ENCODE peak calls at places on chromosomes 3 and 15, in seven cellular contexts. One of them, this sample, is unnamed.
A peak's percentile ranks its signal among the peaks of the same experiment; 100 is the strongest.

GRCh38 chr3:123286308-123287023 is 84.7 kb downstream of the SEC22A start:
- DNase-seq in A549: peak; percentile 70
- DNase-seq in H1: peak; percentile 34
- DNase-seq in transverse colon: peak; percentile 21
- DNase-seq in sigmoid colon: peak; percentile 57
- DNase-seq in GM12878: no peak
- DNase-seq in stomach: no peak
- DNase-seq in this sample: peak; percentile 20

GRCh38 chr3:152083058-152083457 is 185.7 kb upstream of the MBNL1 start:
- DNase-seq in stomach: no peak
- DNase-seq in sigmoid colon: no peak
- DNase-seq in GM12878: no peak
- DNase-seq in transverse colon: no peak
- DNase-seq in H1: no peak
- DNase-seq in A549: no peak
- DNase-seq in this sample: no peak

GRCh38 chr3:195838714-195839113 is 27.0 kb upstream of the MUC4 start:
- DNase-seq in stomach: no peak
- DNase-seq in H1: no peak
- DNase-seq in A549: no peak
- DNase-seq in transverse colon: no peak
- DNase-seq in GM12878: no peak
- DNase-seq in sigmoid colon: no peak
- DNase-seq in this sample: no peak

GRCh38 chr15:67100808-67101581 is 35.6 kb downstream of the SMAD3 start:
- DNase-seq in transverse colon: no peak
- DNase-seq in A549: no peak
- DNase-seq in GM12878: peak; percentile 82
- DNase-seq in H1: no peak
- DNase-seq in sigmoid colon: no peak
- DNase-seq in stomach: no peak
- DNase-seq in this sample: no peak

GRCh38 chr3:71421820-71422566 is 161.5 kb downstream of the FOXP1 start:
- DNase-seq in stomach: no peak
- DNase-seq in H1: no peak
- DNase-seq in sigmoid colon: no peak
- DNase-seq in A549: no peak
- DNase-seq in GM12878: peak; percentile 66
- DNase-seq in transverse colon: no peak
- DNase-seq in this sample: no peak

GRCh38 chr15:90213123-90213817 is 12.1 kb downstream of the SEMA4B start:
- DNase-seq in sigmoid colon: no peak
- DNase-seq in stomach: peak; percentile 90
- DNase-seq in GM12878: no peak
- DNase-seq in transverse colon: peak; percentile 72
- DNase-seq in H1: no peak
- DNase-seq in A549: no peak
- DNase-seq in this sample: no peak

GRCh38 chr15:46304320-46304719 is 669.5 kb downstream of the SQOR start:
- DNase-seq in sigmoid colon: no peak
- DNase-seq in stomach: no peak
- DNase-seq in transverse colon: no peak
- DNase-seq in H1: no peak
- DNase-seq in GM12878: no peak
- DNase-seq in A549: peak; percentile 35
- DNase-seq in this sample: no peak

GRCh38 chr3:70392227-70392626 is 79.8 kb upstream of the MDFIC2 start:
- DNase-seq in GM12878: no peak
- DNase-seq in H1: peak; percentile 3
- DNase-seq in stomach: no peak
- DNase-seq in sigmoid colon: no peak
- DNase-seq in A549: no peak
- DNase-seq in transverse colon: no peak
- DNase-seq in this sample: no peak

GRCh38 chr3:162710332-162711112 is 1213.9 kb downstream of the OTOL1 start:
- DNase-seq in A549: no peak
- DNase-seq in H1: no peak
- DNase-seq in stomach: no peak
- DNase-seq in sigmoid colon: no peak
- DNase-seq in transverse colon: no peak
- DNase-seq in GM12878: no peak
- DNase-seq in this sample: no peak

GRCh38 chr3:64344721-64345207 is 119.5 kb upstream of the PRICKLE2 start:
- DNase-seq in A549: peak; percentile 39
- DNase-seq in transverse colon: no peak
- DNase-seq in sigmoid colon: peak; percentile 84
- DNase-seq in H1: peak; percentile 75
- DNase-seq in stomach: no peak
- DNase-seq in GM12878: no peak
- DNase-seq in this sample: no peak

GRCh38 chr3:40973141-40973540 is 226.2 kb upstream of the CTNNB1 start:
- DNase-seq in sigmoid colon: no peak
- DNase-seq in stomach: no peak
- DNase-seq in GM12878: no peak
- DNase-seq in H1: no peak
- DNase-seq in A549: no peak
- DNase-seq in transverse colon: no peak
- DNase-seq in this sample: no peak
- H3K9me3 ChIP-seq in sigmoid colon: no peaks in the 10 kb centered on the region
- H3K9me3 ChIP-seq in stomach: no peaks in the 10 kb centered on the region
- H3K9me3 ChIP-seq in GM12878: no peaks in the 10 kb centered on the region
- H3K9me3 ChIP-seq in H1: no peaks in the 10 kb centered on the region
- H3K9me3 ChIP-seq in A549: no peaks in the 10 kb centered on the region
- H3K9me3 ChIP-seq in transverse colon: no peaks in the 10 kb centered on the region
- H3K9me3 ChIP-seq in this sample: no peaks in the 10 kb centered on the region

DNA sequence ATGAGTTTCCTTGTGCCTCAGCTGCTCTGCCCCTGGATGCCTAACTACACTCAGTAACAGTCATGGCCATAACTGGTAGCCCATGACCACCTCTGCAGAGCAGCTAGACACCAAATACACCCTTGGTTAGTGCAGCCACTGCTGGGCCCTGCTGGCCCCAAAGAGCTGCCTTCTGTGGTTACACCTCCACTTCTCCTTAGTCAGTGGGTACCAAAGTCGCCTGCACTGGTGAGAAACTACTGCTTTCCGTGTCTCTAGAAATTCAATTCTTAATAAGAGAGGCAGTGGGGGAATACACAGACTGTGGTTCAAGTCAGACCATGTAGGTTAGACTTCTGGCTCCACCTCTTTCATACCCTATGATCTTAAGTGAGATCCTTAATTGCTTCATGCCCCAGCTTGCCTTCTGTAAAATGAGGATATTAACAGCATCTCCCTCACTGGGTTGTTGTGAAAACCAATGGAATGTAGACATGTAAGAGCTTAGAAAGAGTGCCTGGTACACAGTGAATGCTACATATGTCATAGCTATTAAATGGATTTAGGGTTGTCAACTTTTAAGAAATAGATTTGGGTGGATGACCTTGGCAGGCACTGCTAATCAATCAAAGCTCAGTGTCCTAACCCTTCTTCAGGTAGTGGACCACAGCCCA is 18.2 kb downstream of the HEG1 start:
- DNase-seq in H1: no peak
- DNase-seq in stomach: no peak
- DNase-seq in sigmoid colon: no peak
- DNase-seq in A549: no peak
- DNase-seq in transverse colon: no peak
- DNase-seq in GM12878: no peak
- DNase-seq in this sample: no peak
- H3K4me1 ChIP-seq in H1: peaks cover 10% of the 10 kb centered on the region
- H3K4me1 ChIP-seq in stomach: peaks cover 13% of the 10 kb centered on the region
- H3K4me1 ChIP-seq in sigmoid colon: peaks cover 40% of the 10 kb centered on the region
- H3K4me1 ChIP-seq in A549: peaks cover 4% of the 10 kb centered on the region
- H3K4me1 ChIP-seq in transverse colon: peaks cover 22% of the 10 kb centered on the region
- H3K4me1 ChIP-seq in GM12878: peaks cover 6% of the 10 kb centered on the region
- H3K4me1 ChIP-seq in this sample: peaks cover 43% of the 10 kb centered on the region

DNA sequence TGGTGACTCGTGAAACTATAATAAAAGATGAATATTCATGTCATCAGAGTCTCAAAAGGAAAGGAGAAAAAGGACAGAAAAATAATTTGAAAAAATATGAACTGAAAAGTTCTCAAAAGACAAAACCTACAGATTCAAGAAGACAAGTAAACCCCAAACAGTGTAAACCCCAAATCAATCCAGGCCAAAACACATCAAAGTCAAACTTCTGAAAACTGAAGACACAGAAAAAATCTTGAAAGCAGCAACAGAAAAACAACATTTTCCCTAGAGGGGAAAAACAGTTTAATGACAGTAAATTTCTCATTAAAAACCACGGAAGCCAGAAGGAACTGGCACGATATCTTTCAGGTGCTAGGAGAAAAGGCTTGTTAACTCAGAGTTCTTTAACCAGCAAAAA is 143.8 kb downstream of the PEAK1 start:
- DNase-seq in transverse colon: no peak
- DNase-seq in A549: no peak
- DNase-seq in stomach: no peak
- DNase-seq in GM12878: no peak
- DNase-seq in H1: no peak
- DNase-seq in sigmoid colon: no peak
- DNase-seq in this sample: no peak
- TF ChIP-seq EP300 in transverse colon: no peak
- TF ChIP-seq EP300 in A549: no peak
- TF ChIP-seq EP300 in stomach: no peak
- TF ChIP-seq EP300 in GM12878: no peak
- TF ChIP-seq EP300 in H1: no peak
- TF ChIP-seq EP300 in sigmoid colon: no peak
- TF ChIP-seq EP300 in this sample: no peak

GRCh38 chr3:52237006-52237658 is 1.8 kb downstream of the TWF2 start:
- DNase-seq in sigmoid colon: no peak
- DNase-seq in H1: no peak
- DNase-seq in stomach: no peak
- DNase-seq in A549: no peak
- DNase-seq in transverse colon: no peak
- DNase-seq in GM12878: no peak
- DNase-seq in this sample: no peak
- H3K9me3 ChIP-seq in sigmoid colon: no peaks in the 10 kb centered on the region
- H3K9me3 ChIP-seq in H1: no peaks in the 10 kb centered on the region
- H3K9me3 ChIP-seq in stomach: no peaks in the 10 kb centered on the region
- H3K9me3 ChIP-seq in A549: no peaks in the 10 kb centered on the region
- H3K9me3 ChIP-seq in transverse colon: no peaks in the 10 kb centered on the region
- H3K9me3 ChIP-seq in GM12878: no peaks in the 10 kb centered on the region
- H3K9me3 ChIP-seq in this sample: no peaks in the 10 kb centered on the region

GRCh38 chr15:63063164-63063756 is 20.7 kb downstream of the TPM1 start:
- DNase-seq in A549: no peak
- DNase-seq in H1: no peak
- DNase-seq in GM12878: no peak
- DNase-seq in stomach: no peak
- DNase-seq in transverse colon: no peak
- DNase-seq in sigmoid colon: no peak
- DNase-seq in this sample: no peak
- H3K4me1 ChIP-seq in A549: peaks cover 91% of the 10 kb centered on the region
- H3K4me1 ChIP-seq in H1: peaks cover 4% of the 10 kb centered on the region
- H3K4me1 ChIP-seq in GM12878: no peaks in the 10 kb centered on the region
- H3K4me1 ChIP-seq in stomach: no peaks in the 10 kb centered on the region
- H3K4me1 ChIP-seq in transverse colon: peaks cover 45% of the 10 kb centered on the region
- H3K4me1 ChIP-seq in sigmoid colon: peaks cover 96% of the 10 kb centered on the region
- H3K4me1 ChIP-seq in this sample: no peaks in the 10 kb centered on the region

GRCh38 chr3:14124615-14125192 is at the start of the genes CHCHD4 and TMEM43:
- DNase-seq in transverse colon: peak; percentile 99
- DNase-seq in sigmoid colon: peak; percentile 100
- DNase-seq in H1: peak; percentile 94
- DNase-seq in A549: peak; percentile 99
- DNase-seq in GM12878: peak; percentile 95
- DNase-seq in stomach: peak; percentile 99
- DNase-seq in this sample: peak; percentile 95
- TF ChIP-seq EP300 in transverse colon: no peak
- TF ChIP-seq EP300 in sigmoid colon: no peak
- TF ChIP-seq EP300 in H1: no peak
- TF ChIP-seq EP300 in A549: no peak
- TF ChIP-seq EP300 in GM12878: no peak
- TF ChIP-seq EP300 in stomach: no peak
- TF ChIP-seq EP300 in this sample: peak; percentile 91

DNA sequence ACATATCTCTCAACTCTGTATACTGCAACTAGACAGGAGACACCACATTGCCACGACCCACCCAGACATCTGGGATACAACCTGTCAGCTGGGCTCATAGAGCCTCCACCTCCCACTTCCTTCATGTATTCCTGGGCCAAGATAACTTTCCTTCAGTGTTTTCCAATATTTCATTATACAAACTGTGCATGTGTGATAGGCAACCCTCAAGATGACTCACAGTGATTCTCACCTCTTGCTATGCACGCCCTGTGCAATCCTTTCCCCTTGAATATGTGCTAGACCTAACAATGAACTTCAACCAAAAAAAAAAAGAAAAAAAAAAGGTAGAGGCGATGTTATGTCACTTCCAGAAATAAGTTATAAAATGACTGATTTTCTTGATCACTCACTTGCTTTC is 138.0 kb upstream of the ALCAM start:
- DNase-seq in GM12878: no peak
- DNase-seq in H1: no peak
- DNase-seq in transverse colon: no peak
- DNase-seq in stomach: no peak
- DNase-seq in sigmoid colon: no peak
- DNase-seq in A549: no peak
- DNase-seq in this sample: no peak
- H3K9me3 ChIP-seq in GM12878: no peaks in the 10 kb centered on the region
- H3K9me3 ChIP-seq in H1: peaks cover 4% of the 10 kb centered on the region
- H3K9me3 ChIP-seq in transverse colon: no peaks in the 10 kb centered on the region
- H3K9me3 ChIP-seq in stomach: no peaks in the 10 kb centered on the region
- H3K9me3 ChIP-seq in sigmoid colon: no peaks in the 10 kb centered on the region
- H3K9me3 ChIP-seq in A549: no peaks in the 10 kb centered on the region
- H3K9me3 ChIP-seq in this sample: no peaks in the 10 kb centered on the region

GRCh38 chr3:32280262-32280910 is 41.9 kb downstream of the CMTM8 start:
- DNase-seq in H1: no peak
- DNase-seq in transverse colon: no peak
- DNase-seq in A549: peak; percentile 16
- DNase-seq in sigmoid colon: no peak
- DNase-seq in GM12878: no peak
- DNase-seq in stomach: no peak
- DNase-seq in this sample: no peak
- H3K4me1 ChIP-seq in H1: no peaks in the 10 kb centered on the region
- H3K4me1 ChIP-seq in transverse colon: no peaks in the 10 kb centered on the region
- H3K4me1 ChIP-seq in A549: no peaks in the 10 kb centered on the region
- H3K4me1 ChIP-seq in sigmoid colon: no peaks in the 10 kb centered on the region
- H3K4me1 ChIP-seq in GM12878: no peaks in the 10 kb centered on the region
- H3K4me1 ChIP-seq in stomach: no peaks in the 10 kb centered on the region
- H3K4me1 ChIP-seq in this sample: no peaks in the 10 kb centered on the region

GRCh38 chr3:38496131-38496910 is at the start of gene EXOG:
- DNase-seq in stomach: peak; percentile 92
- DNase-seq in transverse colon: peak; percentile 96
- DNase-seq in sigmoid colon: peak; percentile 96
- DNase-seq in H1: peak; percentile 82
- DNase-seq in GM12878: peak; percentile 67
- DNase-seq in A549: peak; percentile 93
- DNase-seq in this sample: peak; percentile 82
- TF ChIP-seq EP300 in stomach: no peak
- TF ChIP-seq EP300 in transverse colon: no peak
- TF ChIP-seq EP300 in sigmoid colon: no peak
- TF ChIP-seq EP300 in H1: peak; percentile 31
- TF ChIP-seq EP300 in GM12878: no peak
- TF ChIP-seq EP300 in A549: no peak
- TF ChIP-seq EP300 in this sample: peak; percentile 40

This sample was measured in tibial nerve.